ENCODE peak calls at places on chromosomes 5 and 9, in four cellular contexts. J is fibroblast of lung; H is tibial nerve; E is CD8-positive, alpha-beta T cell. W is an unnamed sample.

GRCh38 chr5:148864113-148864841 is 37.9 kb downstream of the ADRB2 start:
- DNase-seq in J (no peak), H (no peak), E (no peak), W (no peak)

GRCh38 chr5:134549714-134550113 is 24.2 kb downstream of the JADE2 start:
- DNase-seq in J (peak; percentile 85), H (no peak), E (no peak), W (no peak)

GRCh38 chr9:4024281-4024680 is 275.6 kb downstream of the GLIS3 start:
- DNase-seq in J (no peak), H (no peak), E (no peak), W (no peak)

GRCh38 chr9:129235931-129236331 is 57.9 kb upstream of the IER5L start:
- DNase-seq in J (no peak), H (no peak), E (peak; percentile 39), W (no peak)

GRCh38 chr5:14190194-14191164 is 47.3 kb downstream of the TRIO start:
- DNase-seq in J (peak; percentile 100), H (no peak), E (no peak), W (peak; percentile 87)

GRCh38 chr9:29176786-29177185 is 1603.5 kb upstream of the C9orf72 start:
- DNase-seq in J (no peak), H (no peak), E (no peak), W (no peak)

GRCh38 chr5:178532236-178532635 is 58.0 kb downstream of the COL23A1 start:
- DNase-seq in J (no peak), H (no peak), E (no peak), W (no peak)

GRCh38 chr5:141223112-141223783 is at the start of gene PCDHB14:
- DNase-seq in J (peak; percentile 13), H (no peak), E (no peak), W (peak; percentile 79)

GRCh38 chr9:12776775-12777055 is 1.9 kb downstream of the LURAP1L start:
- DNase-seq in J (peak; percentile 72), H (no peak), E (no peak), W (no peak)

GRCh38 chr9:115850548-115851304 is 302.9 kb upstream of the PAPPA start:
- DNase-seq in J (peak; percentile 82), H (no peak), E (no peak), W (peak; percentile 33)

GRCh38 chr5:171706736-171707440 is 78.7 kb upstream of the SMIM23 start:
- DNase-seq in J (peak; percentile 54), H (no peak), E (no peak), W (no peak)

GRCh38 chr9:88173378-88173999 is 35.2 kb upstream of the SPATA31C2 start:
- DNase-seq in J (peak; percentile 72), H (peak; percentile 34), E (peak; percentile 16), W (peak; percentile 87)

GRCh38 chr9:92682269-92682668 is 12.3 kb upstream of the IPPK start:
- DNase-seq in J (no peak), H (no peak), E (no peak), W (no peak)

GRCh38 chr9:116860509-116861120 is 173.5 kb downstream of the TRIM32 start:
- DNase-seq in J (peak; percentile 38), H (peak; percentile 62), E (no peak), W (peak; percentile 86)

GRCh38 chr5:21919417-21920022 is 933.6 kb downstream of the CDH12 start:
- DNase-seq in J (peak; percentile 25), H (no peak), E (no peak), W (peak; percentile 59)

GRCh38 chr9:60546406-60546805 is 367.8 kb upstream of the SPATA31A5 start:
- DNase-seq in J (no peak), H (no peak), E (no peak), W (no peak)

GRCh38 chr9:124810513-124811355 is 33.8 kb downstream of the OLFML2A start:
- DNase-seq in J (peak; percentile 94), H (no peak), E (no peak), W (peak; percentile 67)

GRCh38 chr9:78539188-78539587 is 242.3 kb downstream of the PSAT1 start:
- DNase-seq in J (no peak), H (no peak), E (no peak), W (no peak)

GRCh38 chr5:137760294-137761019 is 6.3 kb upstream of the HNRNPA0 start:
- DNase-seq in J (no peak), H (no peak), E (no peak), W (no peak)

GRCh38 chr5:81336528-81336927 is 35.1 kb downstream of the ZCCHC9 start:
- DNase-seq in J (no peak), H (no peak), E (no peak), W (no peak)

GRCh38 chr5:109873687-109874086 is 184.0 kb downstream of the MAN2A1 start:
- DNase-seq in J (peak; percentile 76), H (no peak), E (no peak), W (no peak)

GRCh38 chr5:82163459-82164108 is 114.6 kb downstream of the RPS23 start:
- DNase-seq in J (peak; percentile 52), H (no peak), E (no peak), W (peak; percentile 72)

GRCh38 chr5:62343428-62343827 is 37.4 kb downstream of the KIF2A start:
- DNase-seq in J (peak; percentile 28), H (no peak), E (no peak), W (no peak)

GRCh38 chr5:7392401-7393024 is 3.4 kb upstream of the ADCY2 start:
- DNase-seq in J (peak; percentile 45), H (peak; percentile 52), E (no peak), W (peak; percentile 5)

GRCh38 chr9:111937781-111938426 is 41.3 kb downstream of the UGCG start:
- DNase-seq in J (peak; percentile 85), H (peak; percentile 38), E (peak; percentile 19), W (no peak)

GRCh38 chr5:891837-892389 is 688 bp downstream of the BRD9 start:
- DNase-seq in J (peak; percentile 28), H (no peak), E (no peak), W (peak; percentile 27)

GRCh38 chr5:8829322-8830029 is 716.4 kb downstream of the SEMA5A start:
- DNase-seq in J (peak; percentile 100), H (no peak), E (no peak), W (peak; percentile 96)

GRCh38 chr9:13990994-13991393 is 322.9 kb downstream of the NFIB start:
- DNase-seq in J (no peak), H (no peak), E (no peak), W (no peak)

GRCh38 chr5:5331838-5332237 is 90.6 kb upstream of the ICE1 start:
- DNase-seq in J (peak; percentile 50), H (no peak), E (no peak), W (no peak)

GRCh38 chr5:75545131-75545530 is 33.4 kb downstream of the POLK start:
- DNase-seq in J (no peak), H (no peak), E (no peak), W (no peak)

GRCh38 chr5:67383451-67383850 is 186.9 kb upstream of the CD180 start:
- DNase-seq in J (no peak), H (no peak), E (no peak), W (no peak)

GRCh38 chr9:130913599-130914416 is 17.2 kb upstream of the QRFP start:
- DNase-seq in J (no peak), H (no peak), E (no peak), W (no peak)

GRCh38 chr5:149257875-149258705 is 13.6 kb upstream of the AFAP1L1 start:
- DNase-seq in J (peak; percentile 86), H (no peak), E (no peak), W (no peak)

GRCh38 chr5:55708732-55709131 is 3.4 kb downstream of the SLC38A9 start:
- DNase-seq in J (peak; percentile 22), H (no peak), E (no peak), W (peak; percentile 53)

GRCh38 chr9:117075636-117076035 is 339.2 kb downstream of the ASTN2 start:
- DNase-seq in J (no peak), H (no peak), E (no peak), W (no peak)

GRCh38 chr9:131417264-131418142 is 23.6 kb downstream of the PRRC2B start:
- DNase-seq in J (no peak), H (no peak), E (no peak), W (no peak)

GRCh38 chr9:82621446-82621845 is 441.5 kb downstream of the RASEF start:
- DNase-seq in J (peak; percentile 54), H (no peak), E (no peak), W (no peak)

GRCh38 chr9:32954642-32955041 is 46.8 kb downstream of the APTX start:
- DNase-seq in J (peak; percentile 84), H (no peak), E (no peak), W (peak; percentile 20)

GRCh38 chr5:171428849-171429542 is 9.5 kb downstream of the FGF18 start:
- DNase-seq in J (no peak), H (no peak), E (no peak), W (no peak)

GRCh38 chr9:111179577-111179976 is 141.3 kb upstream of the LPAR1 start:
- DNase-seq in J (peak; percentile 19), H (peak; percentile 41), E (no peak), W (no peak)

GRCh38 chr5:103234239-103234975 is 24.2 kb upstream of the MACIR start:
- DNase-seq in J (peak; percentile 61), H (no peak), E (no peak), W (no peak)

GRCh38 chr5:103232393-103232999 is 26.1 kb upstream of the MACIR start:
- DNase-seq in J (peak; percentile 44), H (peak; percentile 5), E (no peak), W (peak; percentile 50)

GRCh38 chr5:103235891-103236290 is 22.7 kb upstream of the MACIR start:
- DNase-seq in J (no peak), H (no peak), E (no peak), W (no peak)

GRCh38 chr5:103243665-103244064 is 14.9 kb upstream of the MACIR start:
- DNase-seq in J (peak; percentile 94), H (no peak), E (no peak), W (no peak)

GRCh38 chr5:103237783-103238182 is 20.8 kb upstream of the MACIR start:
- DNase-seq in J (no peak), H (no peak), E (no peak), W (no peak)
- TF ChIP-seq CTCF in J (no peak), H (no peak), E (no peak), W (no peak)

GRCh38 chr5:123174916-123175481 is 86.0 kb downstream of the PRDM6 start:
- DNase-seq in J (no peak), H (no peak), E (no peak), W (no peak)
- TF ChIP-seq CTCF in J (peak; percentile 11), H (no peak), E (no peak), W (no peak)

GRCh38 chr9:109143881-109144562 is 23.0 kb downstream of the FRRS1L start:
- DNase-seq in J (peak; percentile 39), H (no peak), E (no peak), W (peak; percentile 54)
- TF ChIP-seq CTCF in J (no peak), H (no peak), E (no peak), W (no peak)

DNA sequence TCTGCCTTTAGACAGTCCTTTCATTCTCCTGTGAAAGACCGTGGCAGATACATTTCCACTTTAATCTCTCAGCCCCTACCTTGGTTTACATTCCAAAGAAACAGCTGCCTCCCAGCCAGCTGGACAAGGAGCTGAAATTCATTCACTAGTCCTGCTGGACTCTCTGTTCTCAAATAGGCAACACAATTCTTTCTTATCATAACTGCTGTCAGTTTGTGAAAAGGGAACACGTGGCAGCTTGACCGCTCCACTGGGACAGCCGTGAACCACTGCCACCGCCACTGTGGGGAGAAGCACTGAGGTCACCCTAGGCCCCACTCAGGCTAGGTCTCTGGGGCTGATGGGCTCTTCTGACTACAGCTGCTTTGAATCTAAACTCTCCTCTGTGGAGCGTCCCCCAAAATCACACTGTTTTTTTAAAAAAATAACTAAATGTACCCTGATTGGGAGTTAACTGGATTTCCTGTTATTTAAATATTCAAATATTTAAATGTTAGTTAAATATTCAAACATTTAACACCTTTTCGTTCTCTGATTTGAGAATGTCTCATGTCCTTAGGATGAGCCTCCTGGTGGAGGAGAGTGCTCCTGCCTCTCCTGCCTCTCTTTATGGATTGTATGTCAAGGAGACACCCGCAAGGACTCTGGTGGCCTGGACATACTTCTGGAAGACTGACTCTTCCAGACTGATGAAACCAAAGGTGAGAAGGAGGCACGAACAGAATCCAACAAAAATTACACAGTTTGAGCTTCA is 120.1 kb downstream of the BOD1 start:
- DNase-seq in J (peak; percentile 16), H (no peak), E (no peak), W (no peak)
- TF ChIP-seq CTCF in J (no peak), H (no peak), E (no peak), W (no peak)

W was measured in MCF 10A.